ENCODE peak calls at places on chromosomes 4 and X, in five cellular contexts. U is stomach, V is right cardiac atrium, H is colonic mucosa, C is right lobe of liver. Z is an unnamed sample. For H3K4me1, the result is how much of the 10 kb centered on the place peaks cover.

GRCh38 chr4:133799916-133800315 is 401.7 kb downstream of the PABPC4L start:
- DNase-seq in U (no peak), V (no peak), H (no peak), C (no peak), Z (no peak)

GRCh38 chrX:72306085-72306801 is 529 bp upstream of the CITED1 start:
- DNase-seq in U (no peak), V (no peak), H (no peak), C (no peak), Z (no peak)

GRCh38 chrX:106903291-106903820 is at the start of gene RIPPLY1:
- DNase-seq in U (no peak), V (no peak), H (no peak), C (no peak), Z (no peak)

GRCh38 chrX:48045410-48046311 is 25.8 kb downstream of the ZNF630 start:
- DNase-seq in U (no peak), V (peak), H (peak), C (no peak), Z (no peak)

GRCh38 chrX:23616361-23616760 is 50.9 kb upstream of the PRDX4 start:
- DNase-seq in U (no peak), V (no peak), H (no peak), C (no peak), Z (no peak)

GRCh38 chrX:56853436-56853835 is 124.4 kb downstream of the NBDY start:
- DNase-seq in U (no peak), V (no peak), H (no peak), C (no peak), Z (no peak)

GRCh38 chr4:113106076-113106475 is 56.6 kb downstream of the ANK2 start:
- DNase-seq in U (no peak), V (no peak), H (no peak), C (no peak), Z (no peak)

GRCh38 chr4:173448919-173449641 is 50.2 kb upstream of the SCRG1 start:
- DNase-seq in U (no peak), V (peak), H (no peak), C (no peak), Z (no peak)

GRCh38 chr4:41216294-41217019 is 2.1 kb upstream of the APBB2 start:
- DNase-seq in U (peak), V (peak), H (peak), C (peak), Z (peak)

GRCh38 chr4:73904491-73904890 is 35.3 kb downstream of the CXCL1 start:
- DNase-seq in U (no peak), V (peak), H (no peak), C (no peak), Z (no peak)

GRCh38 chr4:128653514-128654420 is 155.7 kb upstream of the JADE1 start:
- DNase-seq in U (no peak), V (peak), H (peak), C (no peak), Z (no peak)
- H3K27ac ChIP-seq in U (peak), V (peak), H (no peak), C (no peak), Z (peak)

GRCh38 chrX:133868250-133868649 is 117.1 kb downstream of the GPC3 start:
- DNase-seq in U (no peak), V (no peak), H (no peak), C (no peak), Z (no peak)

GRCh38 chrX:133868687-133869086 is 116.7 kb downstream of the GPC3 start:
- DNase-seq in U (no peak), V (no peak), H (no peak), C (no peak), Z (no peak)

GRCh38 chrX:133869270-133869669 is 116.1 kb downstream of the GPC3 start:
- DNase-seq in U (no peak), V (no peak), H (no peak), C (no peak), Z (no peak)

GRCh38 chrX:133865761-133866470 is 119.5 kb downstream of the GPC3 start:
- DNase-seq in U (no peak), V (no peak), H (no peak), C (no peak), Z (no peak)
- H3K4me3 ChIP-seq in U (no peak), V (no peak), H (no peak), C (no peak), Z (no peak)

GRCh38 chr4:140057693-140058092 is 96.3 kb downstream of the MAML3 start:
- DNase-seq in U (no peak), V (no peak), H (no peak), C (no peak), Z (no peak)
- H3K4me1 ChIP-seq in U (under half), V (under half), H (under half), C (under half), Z (under half)

GRCh38 chr4:98448923-98449322 is 187.7 kb downstream of the RAP1GDS1 start:
- DNase-seq in U (no peak), V (no peak), H (no peak), C (no peak), Z (no peak)
- H3K27ac ChIP-seq in U (no peak), V (no peak), H (no peak), C (no peak), Z (no peak)